ENCODE peak calls at places on chromosomes 16 and 17, in eight cellular contexts. One of them, this sample, is unnamed.

GRCh38 chr16:12311887-12312286 is 335.4 kb downstream of the SNX29 start:
- DNase-seq in PC-9: no peak
- DNase-seq in PC-3: peak; percentile 6
- DNase-seq in GM23338: peak; percentile 40
- DNase-seq in MM.1S: no peak
- DNase-seq in hepatocyte: no peak
- DNase-seq in HCT116: no peak
- DNase-seq in SK-N-SH: no peak
- DNase-seq in this sample: peak; percentile 60

GRCh38 chr16:84650062-84650991 is 2.0 kb downstream of the KLHL36 start:
- DNase-seq in SK-N-SH: no peak
- DNase-seq in HCT116: no peak
- DNase-seq in PC-3: no peak
- DNase-seq in hepatocyte: peak; percentile 27
- DNase-seq in PC-9: peak; percentile 75
- DNase-seq in MM.1S: no peak
- DNase-seq in GM23338: no peak
- DNase-seq in this sample: no peak

GRCh38 chr16:16780588-16780987 is 401.6 kb downstream of the NPIPA7 start:
- DNase-seq in SK-N-SH: no peak
- DNase-seq in HCT116: no peak
- DNase-seq in hepatocyte: no peak
- DNase-seq in MM.1S: no peak
- DNase-seq in PC-3: no peak
- DNase-seq in PC-9: no peak
- DNase-seq in GM23338: peak; percentile 51
- DNase-seq in this sample: no peak

GRCh38 chr17:6923385-6923784 is 72.5 kb upstream of the ALOX12 start:
- DNase-seq in PC-3: no peak
- DNase-seq in PC-9: no peak
- DNase-seq in HCT116: no peak
- DNase-seq in SK-N-SH: no peak
- DNase-seq in MM.1S: no peak
- DNase-seq in hepatocyte: no peak
- DNase-seq in GM23338: no peak
- DNase-seq in this sample: no peak

GRCh38 chr17:36722121-36722902 is 120.9 kb downstream of the MRM1 start:
- DNase-seq in GM23338: peak; percentile 64
- DNase-seq in HCT116: no peak
- DNase-seq in MM.1S: no peak
- DNase-seq in SK-N-SH: no peak
- DNase-seq in PC-9: no peak
- DNase-seq in PC-3: peak; percentile 33
- DNase-seq in hepatocyte: peak; percentile 71
- DNase-seq in this sample: no peak

GRCh38 chr17:78284146-78284545 is 52.7 kb downstream of the TMEM235 start:
- DNase-seq in hepatocyte: peak; percentile 80
- DNase-seq in PC-3: no peak
- DNase-seq in HCT116: no peak
- DNase-seq in PC-9: no peak
- DNase-seq in MM.1S: no peak
- DNase-seq in GM23338: no peak
- DNase-seq in SK-N-SH: no peak
- DNase-seq in this sample: no peak

GRCh38 chr17:51372345-51373004 is 112.1 kb downstream of the UTP18 start:
- DNase-seq in PC-9: peak; percentile 55
- DNase-seq in HCT116: peak; percentile 98
- DNase-seq in SK-N-SH: no peak
- DNase-seq in GM23338: peak; percentile 79
- DNase-seq in hepatocyte: peak; percentile 29
- DNase-seq in MM.1S: peak; percentile 84
- DNase-seq in PC-3: peak; percentile 73
- DNase-seq in this sample: peak; percentile 94

GRCh38 chr16:26525856-26526255 is 540.9 kb upstream of the C16orf82 start:
- DNase-seq in PC-9: no peak
- DNase-seq in SK-N-SH: no peak
- DNase-seq in PC-3: no peak
- DNase-seq in hepatocyte: no peak
- DNase-seq in MM.1S: no peak
- DNase-seq in HCT116: no peak
- DNase-seq in GM23338: no peak
- DNase-seq in this sample: no peak

GRCh38 chr17:7740481-7741001 is 23.0 kb downstream of the DNAH2 start:
- DNase-seq in hepatocyte: no peak
- DNase-seq in PC-9: no peak
- DNase-seq in GM23338: no peak
- DNase-seq in PC-3: no peak
- DNase-seq in HCT116: no peak
- DNase-seq in MM.1S: no peak
- DNase-seq in SK-N-SH: no peak
- DNase-seq in this sample: no peak

GRCh38 chr17:38750312-38751121 is 2.0 kb upstream of the PSMB3 start:
- DNase-seq in SK-N-SH: no peak
- DNase-seq in PC-9: peak; percentile 53
- DNase-seq in MM.1S: peak; percentile 24
- DNase-seq in PC-3: peak; percentile 41
- DNase-seq in HCT116: no peak
- DNase-seq in hepatocyte: peak; percentile 25
- DNase-seq in GM23338: peak; percentile 74
- DNase-seq in this sample: peak; percentile 45

GRCh38 chr17:78822552-78822951 is 18.1 kb downstream of the USP36 start:
- DNase-seq in HCT116: no peak
- DNase-seq in MM.1S: no peak
- DNase-seq in PC-9: no peak
- DNase-seq in PC-3: no peak
- DNase-seq in SK-N-SH: peak; percentile 69
- DNase-seq in GM23338: no peak
- DNase-seq in hepatocyte: peak; percentile 28
- DNase-seq in this sample: no peak

GRCh38 chr17:5540321-5540720 is 44.0 kb downstream of the NLRP1 start:
- DNase-seq in PC-9: no peak
- DNase-seq in PC-3: no peak
- DNase-seq in MM.1S: no peak
- DNase-seq in SK-N-SH: no peak
- DNase-seq in HCT116: no peak
- DNase-seq in GM23338: no peak
- DNase-seq in hepatocyte: no peak
- DNase-seq in this sample: no peak

GRCh38 chr17:45284176-45285140 is 22.6 kb upstream of the SPATA32 start:
- DNase-seq in HCT116: no peak
- DNase-seq in PC-3: peak; percentile 32
- DNase-seq in PC-9: no peak
- DNase-seq in MM.1S: peak; percentile 19
- DNase-seq in hepatocyte: no peak
- DNase-seq in SK-N-SH: no peak
- DNase-seq in GM23338: peak; percentile 43
- DNase-seq in this sample: peak; percentile 46

DNA sequence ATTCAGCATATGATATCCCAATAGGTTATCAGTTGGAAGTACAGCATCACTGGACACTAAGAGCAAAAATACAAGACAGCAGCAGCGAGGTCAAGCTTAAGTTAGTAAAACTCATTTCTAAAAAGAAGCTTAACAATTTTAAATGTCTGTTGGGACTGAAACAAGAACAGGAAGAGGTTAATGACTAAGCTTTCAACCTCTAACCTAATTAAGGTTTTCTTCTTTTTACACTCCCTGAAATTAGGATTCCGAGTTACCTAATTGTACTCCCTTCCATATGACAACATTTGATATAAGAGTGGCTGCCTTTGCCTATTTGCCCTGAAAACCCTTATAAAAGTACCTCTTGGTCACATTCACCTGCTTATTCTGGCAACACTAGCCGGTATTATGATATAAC is 34.3 kb downstream of the CPSF4L start:
- DNase-seq in PC-9: no peak
- DNase-seq in MM.1S: no peak
- DNase-seq in SK-N-SH: no peak
- DNase-seq in HCT116: no peak
- DNase-seq in hepatocyte: no peak
- DNase-seq in GM23338: no peak
- DNase-seq in PC-3: no peak
- DNase-seq in this sample: no peak
- H3K4me2 ChIP-seq in PC-9: peak overlapping the region; percentile 8
- H3K4me2 ChIP-seq in MM.1S: no peak overlapping the region
- H3K4me2 ChIP-seq in SK-N-SH: peak overlapping the region; percentile 49
- H3K4me2 ChIP-seq in HCT116: no peak overlapping the region
- H3K4me2 ChIP-seq in hepatocyte: no peak overlapping the region
- H3K4me2 ChIP-seq in GM23338: peak overlapping the region; percentile 42
- H3K4me2 ChIP-seq in PC-3: peak overlapping the region; percentile 55
- H3K4me2 ChIP-seq in this sample: peak overlapping the region; percentile 43

DNA sequence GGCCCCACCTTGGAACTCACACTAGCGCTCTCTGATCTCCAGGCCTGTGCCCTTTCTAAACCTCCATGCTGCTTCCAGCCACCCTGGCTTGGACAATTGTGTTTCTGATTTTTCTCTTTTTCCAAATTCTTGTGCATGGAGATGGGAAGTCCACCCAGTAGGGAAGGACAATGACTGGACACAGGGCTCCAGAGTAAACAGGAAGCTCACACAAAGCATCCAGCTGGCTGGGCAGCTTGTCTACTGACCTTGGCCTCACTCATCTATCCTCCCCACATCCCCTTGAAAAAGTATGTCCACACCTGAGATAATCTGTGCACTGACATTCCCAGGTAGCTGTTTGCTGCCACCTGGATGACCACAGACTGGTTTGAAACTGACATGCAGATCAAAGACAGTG is 331.2 kb upstream of the MAF start:
- DNase-seq in GM23338: no peak
- DNase-seq in MM.1S: no peak
- DNase-seq in HCT116: no peak
- DNase-seq in PC-3: no peak
- DNase-seq in SK-N-SH: no peak
- DNase-seq in PC-9: no peak
- DNase-seq in hepatocyte: no peak
- DNase-seq in this sample: no peak
- H3K9me2 ChIP-seq in GM23338: no peaks in the 10 kb centered on the region
- H3K9me2 ChIP-seq in MM.1S: no peaks in the 10 kb centered on the region
- H3K9me2 ChIP-seq in HCT116: no peaks in the 10 kb centered on the region
- H3K9me2 ChIP-seq in PC-3: no peaks in the 10 kb centered on the region
- H3K9me2 ChIP-seq in SK-N-SH: no peaks in the 10 kb centered on the region
- H3K9me2 ChIP-seq in PC-9: no peaks in the 10 kb centered on the region
- H3K9me2 ChIP-seq in hepatocyte: no peaks in the 10 kb centered on the region
- H3K9me2 ChIP-seq in this sample: no peaks in the 10 kb centered on the region

GRCh38 chr16:66798162-66798561 is 3.2 kb downstream of the TERB1 start:
- DNase-seq in GM23338: no peak
- DNase-seq in hepatocyte: no peak
- DNase-seq in SK-N-SH: no peak
- DNase-seq in HCT116: no peak
- DNase-seq in PC-3: no peak
- DNase-seq in PC-9: no peak
- DNase-seq in MM.1S: no peak
- DNase-seq in this sample: no peak

GRCh38 chr16:66801320-66802105 is at the start of gene TERB1:
- DNase-seq in SK-N-SH: peak; percentile 20
- DNase-seq in hepatocyte: no peak
- DNase-seq in MM.1S: no peak
- DNase-seq in HCT116: no peak
- DNase-seq in GM23338: peak; percentile 68
- DNase-seq in PC-3: no peak
- DNase-seq in PC-9: no peak
- DNase-seq in this sample: no peak

GRCh38 chr16:66800856-66801255 is 528 bp downstream of the TERB1 start:
- DNase-seq in PC-9: no peak
- DNase-seq in hepatocyte: no peak
- DNase-seq in PC-3: no peak
- DNase-seq in HCT116: no peak
- DNase-seq in MM.1S: no peak
- DNase-seq in GM23338: peak; percentile 17
- DNase-seq in SK-N-SH: peak; percentile 20
- DNase-seq in this sample: no peak
- TF ChIP-seq CTCF in PC-9: no peak
- TF ChIP-seq CTCF in hepatocyte: no peak
- TF ChIP-seq CTCF in PC-3: no peak
- TF ChIP-seq CTCF in HCT116: no peak
- TF ChIP-seq CTCF in MM.1S: no peak
- TF ChIP-seq CTCF in GM23338: no peak
- TF ChIP-seq CTCF in SK-N-SH: no peak
- TF ChIP-seq CTCF in this sample: no peak

DNA sequence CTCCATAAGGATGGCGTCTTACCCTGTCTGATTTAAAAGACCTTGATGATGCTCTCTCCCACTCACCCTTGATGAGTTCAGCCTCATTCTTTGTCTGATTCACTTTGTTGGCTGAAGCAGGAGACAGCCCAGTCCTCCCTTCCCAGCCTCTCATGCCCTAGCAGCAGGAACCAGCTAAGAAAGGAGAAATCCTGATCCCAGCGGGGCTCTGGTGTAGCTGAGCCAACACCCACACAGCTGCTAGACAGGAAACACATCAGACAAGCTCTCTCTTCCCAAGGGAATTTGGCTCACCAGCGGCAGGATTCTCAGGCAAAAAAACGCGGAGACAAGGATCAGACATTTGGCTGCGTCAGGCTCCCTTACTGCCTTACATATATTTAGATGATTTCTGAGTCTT is 211.5 kb downstream of the CDH11 start:
- DNase-seq in SK-N-SH: no peak
- DNase-seq in HCT116: no peak
- DNase-seq in PC-3: no peak
- DNase-seq in hepatocyte: peak; percentile 46
- DNase-seq in MM.1S: no peak
- DNase-seq in PC-9: no peak
- DNase-seq in GM23338: peak; percentile 44
- DNase-seq in this sample: no peak
- H3K4me2 ChIP-seq in SK-N-SH: peak overlapping the region; percentile 23
- H3K4me2 ChIP-seq in HCT116: no peak overlapping the region
- H3K4me2 ChIP-seq in PC-3: no peak overlapping the region
- H3K4me2 ChIP-seq in hepatocyte: peak overlapping the region; percentile 45
- H3K4me2 ChIP-seq in MM.1S: no peak overlapping the region
- H3K4me2 ChIP-seq in PC-9: no peak overlapping the region
- H3K4me2 ChIP-seq in GM23338: no peak overlapping the region
- H3K4me2 ChIP-seq in this sample: no peak overlapping the region

DNA sequence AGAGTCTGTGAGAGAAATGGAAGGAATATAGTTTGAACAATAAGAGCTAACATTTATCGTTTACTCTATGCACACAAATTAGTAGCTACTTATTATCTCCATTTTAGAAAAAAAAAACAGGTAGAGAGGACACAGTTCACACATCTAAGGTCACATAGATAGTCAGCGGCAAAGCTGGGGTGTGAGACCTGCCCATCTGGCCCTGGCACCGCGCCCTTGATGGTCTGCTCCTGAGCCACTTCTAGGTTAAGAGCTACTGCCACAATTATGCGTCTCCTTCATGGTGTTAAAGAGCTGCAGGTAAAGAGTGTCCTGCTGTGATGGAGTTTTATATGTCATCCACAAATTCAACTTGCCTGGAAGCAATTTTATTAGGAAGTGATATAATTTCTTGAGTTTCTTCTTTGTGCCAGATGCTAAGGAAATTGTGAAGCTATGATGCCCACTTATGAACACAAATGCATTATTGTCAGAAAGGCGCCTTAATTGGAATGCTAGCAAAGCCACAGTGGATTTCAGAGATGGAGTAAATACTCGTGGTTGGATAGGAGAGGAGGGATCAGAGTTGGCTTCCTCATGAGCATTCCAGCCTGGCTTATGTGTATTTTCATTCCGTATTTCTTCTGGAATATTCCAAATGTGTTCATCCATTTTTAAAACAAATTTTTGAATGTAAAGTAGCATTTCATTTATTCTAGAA is 21.3 kb upstream of the MFSD6L start:
- DNase-seq in GM23338: no peak
- DNase-seq in SK-N-SH: no peak
- DNase-seq in HCT116: no peak
- DNase-seq in hepatocyte: no peak
- DNase-seq in PC-3: no peak
- DNase-seq in MM.1S: no peak
- DNase-seq in PC-9: no peak
- DNase-seq in this sample: no peak
- H3K9me2 ChIP-seq in GM23338: no peaks in the 10 kb centered on the region
- H3K9me2 ChIP-seq in SK-N-SH: no peaks in the 10 kb centered on the region
- H3K9me2 ChIP-seq in HCT116: no peaks in the 10 kb centered on the region
- H3K9me2 ChIP-seq in hepatocyte: no peaks in the 10 kb centered on the region
- H3K9me2 ChIP-seq in PC-3: no peaks in the 10 kb centered on the region
- H3K9me2 ChIP-seq in MM.1S: no peaks in the 10 kb centered on the region
- H3K9me2 ChIP-seq in PC-9: no peaks in the 10 kb centered on the region
- H3K9me2 ChIP-seq in this sample: no peaks in the 10 kb centered on the region

This sample was measured in OCI-LY7.